ENCODE peak calls at places on chromosomes 7 and 10, in five cellular contexts. Z, D, I, X and A are unnamed samples.

GRCh38 chr10:89392974-89393373 is 551 bp downstream of the IFIT1 start:
- DNase-seq in Z (no peak), D (no peak), I (no peak), X (no peak), A (no peak)

GRCh38 chr7:31053986-31054385 is 1.9 kb downstream of the ADCYAP1R1 start:
- DNase-seq in Z (no peak), D (no peak), I (no peak), X (no peak), A (no peak)

GRCh38 chr10:51047857-51048256 is 26.4 kb upstream of the PRKG1 start:
- DNase-seq in Z (no peak), D (no peak), I (no peak), X (no peak), A (no peak)

GRCh38 chr10:126478600-126478999 is 90.3 kb upstream of the ADAM12 start:
- DNase-seq in Z (no peak), D (no peak), I (no peak), X (no peak), A (no peak)

GRCh38 chr7:1234049-1234691 is 1.5 kb downstream of the UNCX start:
- DNase-seq in Z (no peak), D (no peak), I (no peak), X (no peak), A (no peak)

GRCh38 chr7:4760952-4761351 is 14.5 kb upstream of the AP5Z1 start:
- DNase-seq in Z (no peak), D (no peak), I (no peak), X (no peak), A (no peak)

GRCh38 chr7:1956611-1957470 is 275.9 kb downstream of the MAD1L1 start:
- DNase-seq in Z (no peak), D (no peak), I (no peak), X (no peak), A (no peak)

GRCh38 chr7:133139350-133139749 is 57.5 kb upstream of the CHCHD3 start:
- DNase-seq in Z (no peak), D (no peak), I (peak), X (peak), A (peak)

GRCh38 chr10:77400041-77400440 is 237.6 kb downstream of the KCNMA1 start:
- DNase-seq in Z (no peak), D (no peak), I (no peak), X (no peak), A (no peak)

GRCh38 chr10:71635251-71635866 is 84.2 kb downstream of the C10orf105 start:
- DNase-seq in Z (no peak), D (no peak), I (no peak), X (no peak), A (peak)

GRCh38 chr10:127563718-127564553 is 14.8 kb downstream of the NPS start:
- DNase-seq in Z (no peak), D (peak), I (no peak), X (no peak), A (peak)

GRCh38 chr7:33183504-33183903 is 54.1 kb downstream of the BBS9 start:
- DNase-seq in Z (no peak), D (no peak), I (no peak), X (no peak), A (no peak)

GRCh38 chr10:109914966-109915365 is 8.3 kb downstream of the XPNPEP1 start:
- DNase-seq in Z (peak), D (peak), I (no peak), X (peak), A (no peak)

GRCh38 chr7:50865450-50865849 is 82.8 kb upstream of the GRB10 start:
- DNase-seq in Z (no peak), D (no peak), I (no peak), X (no peak), A (no peak)

GRCh38 chr7:27220440-27220955 is 20.6 kb upstream of the HOXA13 start:
- DNase-seq in Z (no peak), D (no peak), I (no peak), X (no peak), A (no peak)

GRCh38 chr7:108293190-108293612 is 163.0 kb downstream of the NRCAM start:
- DNase-seq in Z (no peak), D (no peak), I (no peak), X (no peak), A (no peak)

GRCh38 chr10:69769395-69769989 is 32.2 kb upstream of the COL13A1 start:
- DNase-seq in Z (no peak), D (peak), I (peak), X (no peak), A (no peak)

GRCh38 chr7:137674551-137675409 is 172.0 kb downstream of the DGKI start:
- DNase-seq in Z (no peak), D (no peak), I (no peak), X (no peak), A (no peak)

GRCh38 chr10:117752103-117752502 is 209.6 kb downstream of the EMX2 start:
- DNase-seq in Z (no peak), D (no peak), I (no peak), X (no peak), A (no peak)

GRCh38 chr10:31838709-31839108 is 89.9 kb downstream of the ARHGAP12 start:
- DNase-seq in Z (no peak), D (no peak), I (no peak), X (no peak), A (no peak)

GRCh38 chr7:66204822-66205735 is at the start of gene TPST1:
- DNase-seq in Z (peak), D (peak), I (peak), X (peak), A (peak)

GRCh38 chr7:151249034-151249731 is 689 bp upstream of the SMARCD3 start:
- DNase-seq in Z (no peak), D (peak), I (no peak), X (no peak), A (peak)

GRCh38 chr7:64187408-64187807 is 19.6 kb upstream of the ZNF735 start:
- DNase-seq in Z (no peak), D (no peak), I (no peak), X (no peak), A (no peak)

GRCh38 chr7:18064242-18064838 is 36.7 kb upstream of the PRPS1L1 start:
- DNase-seq in Z (no peak), D (no peak), I (no peak), X (peak), A (peak)

GRCh38 chr10:116098411-116099019 is 174.5 kb downstream of the GFRA1 start:
- DNase-seq in Z (no peak), D (no peak), I (no peak), X (no peak), A (no peak)
- TF ChIP-seq KDM1A in Z (no peak), D (no peak), I (no peak), X (no peak), A (no peak)

GRCh38 chr10:62194924-62195674 is 73.5 kb downstream of the RTKN2 start:
- DNase-seq in Z (no peak), D (no peak), I (no peak), X (no peak), A (no peak)
- TF ChIP-seq KDM1A in Z (no peak), D (no peak), I (no peak), X (no peak), A (no peak)

DNA sequence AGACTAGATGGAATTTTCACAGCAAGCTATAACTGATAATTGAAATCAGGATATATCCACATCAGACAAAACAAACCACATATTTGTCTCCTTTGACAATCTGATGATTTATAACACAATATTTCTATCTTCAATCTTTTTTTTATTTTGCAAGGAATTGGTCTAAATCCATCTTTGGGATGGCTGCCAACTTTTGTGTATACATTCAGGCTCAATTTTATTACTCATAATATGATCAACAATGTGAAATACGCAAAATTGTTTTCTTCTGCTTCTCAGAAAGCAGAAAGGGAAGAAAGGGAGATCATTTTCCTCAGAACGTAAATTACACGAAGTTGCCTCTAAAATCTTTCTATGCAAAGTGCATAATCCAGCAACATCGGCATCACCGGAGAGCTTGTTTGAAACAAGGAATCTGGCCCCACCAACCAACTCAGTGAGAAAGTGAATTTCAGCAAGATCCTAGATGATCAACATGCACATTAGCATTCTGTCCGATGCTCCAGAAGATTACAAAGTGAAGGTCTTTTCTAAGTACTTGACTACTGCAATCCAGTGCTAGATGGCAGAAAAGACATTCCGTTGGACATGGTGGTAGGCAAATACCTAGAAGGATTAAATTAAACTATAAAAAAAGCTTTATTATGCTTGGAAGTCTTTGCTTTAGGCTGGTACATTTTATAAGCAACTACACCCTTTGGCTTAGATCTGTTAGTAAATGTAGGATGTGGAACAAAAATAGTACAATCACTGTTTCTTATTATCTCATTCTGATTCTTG is 126.3 kb upstream of the RSU1 start:
- DNase-seq in Z (no peak), D (no peak), I (no peak), X (no peak), A (no peak)
- TF ChIP-seq KDM1A in Z (no peak), D (no peak), I (no peak), X (no peak), A (no peak)

GRCh38 chr10:87842220-87842641 is 21.1 kb downstream of the KLLN start:
- DNase-seq in Z (no peak), D (peak), I (no peak), X (peak), A (no peak)

GRCh38 chr10:87844837-87845623 is 18.3 kb downstream of the KLLN start:
- DNase-seq in Z (no peak), D (no peak), I (no peak), X (peak), A (no peak)

GRCh38 chr10:87841215-87841614 is 22.1 kb downstream of the KLLN start:
- DNase-seq in Z (no peak), D (no peak), I (no peak), X (peak), A (no peak)

GRCh38 chr10:87843714-87844113 is 19.6 kb downstream of the KLLN start:
- DNase-seq in Z (no peak), D (no peak), I (no peak), X (no peak), A (no peak)

DNA sequence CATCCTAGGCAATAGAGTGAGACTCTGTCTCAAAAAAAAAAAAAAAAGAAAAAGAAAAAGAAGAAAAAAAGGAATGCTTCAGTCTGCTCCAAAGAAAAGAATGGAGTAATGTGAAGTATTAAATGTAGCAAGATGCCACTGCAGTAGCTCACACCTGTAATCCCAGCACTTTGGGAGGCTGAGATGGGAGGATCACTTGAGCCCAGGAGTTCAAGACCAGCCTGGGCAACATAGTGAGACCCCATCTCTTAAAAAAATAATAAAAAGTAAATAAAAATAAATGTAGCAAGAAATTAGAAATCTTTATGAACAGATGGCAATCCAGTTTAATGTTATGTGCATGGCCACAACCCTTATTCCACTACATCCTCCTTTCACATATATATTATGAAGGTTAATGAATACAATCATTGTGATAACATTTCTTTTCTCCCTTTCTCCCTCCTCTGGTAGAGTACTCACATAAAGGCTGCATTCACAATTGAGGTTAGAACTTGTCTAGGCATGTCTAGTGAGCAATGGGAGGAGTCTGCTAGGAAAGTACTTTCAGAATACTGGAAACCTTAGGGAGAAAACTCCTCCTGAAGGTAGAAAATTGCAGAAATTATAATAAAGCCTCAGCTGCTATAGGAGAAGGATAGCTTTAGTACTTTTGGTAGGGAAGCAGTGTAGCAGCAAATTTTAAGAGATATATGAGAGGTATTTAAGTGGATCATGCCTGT is 20.4 kb downstream of the KLLN start:
- DNase-seq in Z (no peak), D (no peak), I (no peak), X (peak), A (no peak)
- TF ChIP-seq KDM1A in Z (no peak), D (no peak), I (no peak), X (no peak), A (no peak)

GRCh38 chr7:23369100-23369499 is 70.0 kb downstream of the MALSU1 start:
- DNase-seq in Z (no peak), D (no peak), I (no peak), X (no peak), A (no peak)

GRCh38 chr7:23369695-23370404 is 70.7 kb downstream of the MALSU1 start:
- DNase-seq in Z (no peak), D (no peak), I (no peak), X (no peak), A (no peak)

GRCh38 chr7:23377134-23377533 is 78.0 kb downstream of the MALSU1 start:
- DNase-seq in Z (no peak), D (no peak), I (no peak), X (no peak), A (no peak)

GRCh38 chr7:23372671-23373070 is 73.5 kb downstream of the MALSU1 start:
- DNase-seq in Z (no peak), D (no peak), I (no peak), X (no peak), A (no peak)

GRCh38 chr7:23373151-23374004 is 74.2 kb downstream of the MALSU1 start:
- DNase-seq in Z (peak), D (no peak), I (no peak), X (no peak), A (no peak)
- TF ChIP-seq KDM1A in Z (no peak), D (no peak), I (no peak), X (no peak), A (no peak)

GRCh38 chr10:84097787-84098353 is 41.4 kb upstream of the GHITM start:
- DNase-seq in Z (no peak), D (no peak), I (no peak), X (no peak), A (no peak)
- TF ChIP-seq KDM1A in Z (no peak), D (no peak), I (no peak), X (no peak), A (no peak)